ENCODE peak calls at places on chromosomes 2 and 18, in five cellular contexts. F is A172, S is non-pigmented ciliary epithelial cell, X is suprapubic skin, C is HCEC 1CT. W is an unnamed sample.

GRCh38 chr18:25005602-25006375 is 346.2 kb downstream of the ZNF521 start:
- DNase-seq in F (no peak), S (no peak), X (no peak), C (peak), W (peak)

GRCh38 chr2:209367091-209367747 is 56.6 kb upstream of the MAP2 start:
- DNase-seq in F (peak), S (no peak), X (no peak), C (peak), W (peak)

GRCh38 chr2:9708683-9709538 is 78.1 kb upstream of the YWHAQ start:
- DNase-seq in F (no peak), S (no peak), X (no peak), C (no peak), W (no peak)

GRCh38 chr2:190465060-190465459 is 56.9 kb downstream of the MFSD6 start:
- DNase-seq in F (no peak), S (no peak), X (no peak), C (no peak), W (no peak)

GRCh38 chr2:9462872-9463697 is 11.3 kb upstream of the IAH1 start:
- DNase-seq in F (no peak), S (no peak), X (no peak), C (no peak), W (no peak)

GRCh38 chr18:58970943-58971799 is 106.5 kb downstream of the ZNF532 start:
- DNase-seq in F (no peak), S (no peak), X (no peak), C (no peak), W (no peak)

GRCh38 chr2:197909377-197909776 is 105.0 kb downstream of the PLCL1 start:
- DNase-seq in F (peak), S (no peak), X (no peak), C (peak), W (peak)

GRCh38 chr18:46393230-46393629 is 263.8 kb downstream of the LOXHD1 start:
- DNase-seq in F (no peak), S (no peak), X (no peak), C (no peak), W (no peak)

GRCh38 chr2:42931818-42932195 is 139.4 kb upstream of the HAAO start:
- DNase-seq in F (no peak), S (no peak), X (no peak), C (no peak), W (peak)

GRCh38 chr2:237092920-237093781 is 7.5 kb downstream of the COPS8 start:
- DNase-seq in F (peak), S (peak), X (no peak), C (peak), W (peak)

GRCh38 chr2:161090401-161090800 is 69.8 kb upstream of the TANK start:
- DNase-seq in F (no peak), S (no peak), X (no peak), C (no peak), W (no peak)

GRCh38 chr18:66271927-66272326 is 332.0 kb downstream of the CDH19 start:
- DNase-seq in F (no peak), S (no peak), X (no peak), C (no peak), W (no peak)

GRCh38 chr2:152400607-152401214 is 65.7 kb downstream of the FMNL2 start:
- DNase-seq in F (no peak), S (no peak), X (no peak), C (no peak), W (no peak)

GRCh38 chr2:234044157-234044556 is 6.3 kb upstream of the SPP2 start:
- DNase-seq in F (peak), S (no peak), X (no peak), C (peak), W (peak)

GRCh38 chr2:234451852-234452625 is 44.8 kb downstream of the ARL4C start:
- DNase-seq in F (peak), S (peak), X (no peak), C (peak), W (peak)

GRCh38 chr2:64018715-64019082 is 529 bp downstream of the VPS54 start:
- DNase-seq in F (peak), S (no peak), X (peak), C (no peak), W (peak)

GRCh38 chr2:202171246-202171833 is 67.1 kb downstream of the SUMO1 start:
- DNase-seq in F (no peak), S (no peak), X (no peak), C (no peak), W (peak)

GRCh38 chr18:24168496-24168895 is 29.6 kb downstream of the CABYR start:
- DNase-seq in F (no peak), S (no peak), X (no peak), C (no peak), W (no peak)

W was measured in fibroblast of lung.